ENCODE peak calls at places on chromosome 14, in nine cellular contexts. One of them, this sample, is unnamed.

GRCh38 chr14:61531741-61532505 is 163.4 kb upstream of the HIF1A start:
- DNase-seq in OCI-LY7: no peak
- DNase-seq in amniotic stem cell: no peak
- DNase-seq in NCI-H1694 treated with DMSO at 0.1 percent for 48 hours: no peak
- DNase-seq in ovary: no peak
- DNase-seq in lower lobe of right lung: no peak
- DNase-seq in naive thymus-derived CD8-positive, alpha-beta T cell: no peak
- DNase-seq in SIG-M5: no peak
- DNase-seq in stimulated activated CD4-positive, alpha-beta T cell treated with anti-CD3 and anti-CD28 coated beads, Interleukin-15, amount 100 ng/mL, for 1 hour: no peak
- DNase-seq in this sample: no peak

GRCh38 chr14:65846469-65846868 is 433.9 kb downstream of the FUT8 start:
- DNase-seq in ovary: no peak
- DNase-seq in OCI-LY7: no peak
- DNase-seq in NCI-H1694 treated with DMSO at 0.1 percent for 48 hours: peak; percentile 48
- DNase-seq in stimulated activated CD4-positive, alpha-beta T cell treated with anti-CD3 and anti-CD28 coated beads, Interleukin-15, amount 100 ng/mL, for 1 hour: no peak
- DNase-seq in amniotic stem cell: no peak
- DNase-seq in lower lobe of right lung: no peak
- DNase-seq in naive thymus-derived CD8-positive, alpha-beta T cell: peak; percentile 57
- DNase-seq in SIG-M5: no peak
- DNase-seq in this sample: no peak

GRCh38 chr14:53493895-53494294 is 340.8 kb upstream of the DDHD1 start:
- DNase-seq in lower lobe of right lung: no peak
- DNase-seq in NCI-H1694 treated with DMSO at 0.1 percent for 48 hours: no peak
- DNase-seq in naive thymus-derived CD8-positive, alpha-beta T cell: no peak
- DNase-seq in OCI-LY7: no peak
- DNase-seq in ovary: no peak
- DNase-seq in SIG-M5: no peak
- DNase-seq in amniotic stem cell: no peak
- DNase-seq in stimulated activated CD4-positive, alpha-beta T cell treated with anti-CD3 and anti-CD28 coated beads, Interleukin-15, amount 100 ng/mL, for 1 hour: no peak
- DNase-seq in this sample: no peak

GRCh38 chr14:36320210-36321003 is at the start of gene MBIP:
- DNase-seq in SIG-M5: peak; percentile 25
- DNase-seq in amniotic stem cell: peak; percentile 92
- DNase-seq in lower lobe of right lung: peak; percentile 92
- DNase-seq in ovary: peak; percentile 87
- DNase-seq in naive thymus-derived CD8-positive, alpha-beta T cell: peak; percentile 77
- DNase-seq in stimulated activated CD4-positive, alpha-beta T cell treated with anti-CD3 and anti-CD28 coated beads, Interleukin-15, amount 100 ng/mL, for 1 hour: peak; percentile 71
- DNase-seq in OCI-LY7: peak; percentile 97
- DNase-seq in NCI-H1694 treated with DMSO at 0.1 percent for 48 hours: peak; percentile 94
- DNase-seq in this sample: peak; percentile 90

GRCh38 chr14:62777510-62777909 is 267.7 kb downstream of the KCNH5 start:
- DNase-seq in stimulated activated CD4-positive, alpha-beta T cell treated with anti-CD3 and anti-CD28 coated beads, Interleukin-15, amount 100 ng/mL, for 1 hour: no peak
- DNase-seq in OCI-LY7: no peak
- DNase-seq in NCI-H1694 treated with DMSO at 0.1 percent for 48 hours: no peak
- DNase-seq in lower lobe of right lung: no peak
- DNase-seq in naive thymus-derived CD8-positive, alpha-beta T cell: no peak
- DNase-seq in amniotic stem cell: no peak
- DNase-seq in SIG-M5: no peak
- DNase-seq in ovary: no peak
- DNase-seq in this sample: no peak

GRCh38 chr14:36988989-36989388 is 183.4 kb downstream of the SLC25A21 start:
- DNase-seq in amniotic stem cell: no peak
- DNase-seq in NCI-H1694 treated with DMSO at 0.1 percent for 48 hours: no peak
- DNase-seq in ovary: no peak
- DNase-seq in stimulated activated CD4-positive, alpha-beta T cell treated with anti-CD3 and anti-CD28 coated beads, Interleukin-15, amount 100 ng/mL, for 1 hour: no peak
- DNase-seq in OCI-LY7: no peak
- DNase-seq in SIG-M5: no peak
- DNase-seq in lower lobe of right lung: no peak
- DNase-seq in naive thymus-derived CD8-positive, alpha-beta T cell: no peak
- DNase-seq in this sample: no peak

GRCh38 chr14:103629503-103630121 is 601 bp downstream of the KLC1 start:
- DNase-seq in stimulated activated CD4-positive, alpha-beta T cell treated with anti-CD3 and anti-CD28 coated beads, Interleukin-15, amount 100 ng/mL, for 1 hour: peak; percentile 30
- DNase-seq in lower lobe of right lung: peak; percentile 68
- DNase-seq in NCI-H1694 treated with DMSO at 0.1 percent for 48 hours: no peak
- DNase-seq in amniotic stem cell: no peak
- DNase-seq in OCI-LY7: peak; percentile 47
- DNase-seq in SIG-M5: no peak
- DNase-seq in ovary: peak; percentile 42
- DNase-seq in naive thymus-derived CD8-positive, alpha-beta T cell: peak; percentile 34
- DNase-seq in this sample: no peak

GRCh38 chr14:99612737-99613330 is 8.8 kb upstream of the CCDC85C start:
- DNase-seq in SIG-M5: no peak
- DNase-seq in ovary: no peak
- DNase-seq in OCI-LY7: no peak
- DNase-seq in NCI-H1694 treated with DMSO at 0.1 percent for 48 hours: peak; percentile 62
- DNase-seq in lower lobe of right lung: no peak
- DNase-seq in amniotic stem cell: no peak
- DNase-seq in naive thymus-derived CD8-positive, alpha-beta T cell: no peak
- DNase-seq in stimulated activated CD4-positive, alpha-beta T cell treated with anti-CD3 and anti-CD28 coated beads, Interleukin-15, amount 100 ng/mL, for 1 hour: no peak
- DNase-seq in this sample: no peak

GRCh38 chr14:54564071-54564798 is 2.7 kb upstream of the SAMD4A start:
- DNase-seq in OCI-LY7: peak; percentile 50
- DNase-seq in naive thymus-derived CD8-positive, alpha-beta T cell: peak; percentile 62
- DNase-seq in SIG-M5: no peak
- DNase-seq in ovary: no peak
- DNase-seq in lower lobe of right lung: no peak
- DNase-seq in stimulated activated CD4-positive, alpha-beta T cell treated with anti-CD3 and anti-CD28 coated beads, Interleukin-15, amount 100 ng/mL, for 1 hour: no peak
- DNase-seq in NCI-H1694 treated with DMSO at 0.1 percent for 48 hours: peak; percentile 56
- DNase-seq in amniotic stem cell: no peak
- DNase-seq in this sample: no peak

GRCh38 chr14:61560323-61560722 is 135.0 kb upstream of the HIF1A start:
- DNase-seq in amniotic stem cell: no peak
- DNase-seq in naive thymus-derived CD8-positive, alpha-beta T cell: no peak
- DNase-seq in lower lobe of right lung: no peak
- DNase-seq in stimulated activated CD4-positive, alpha-beta T cell treated with anti-CD3 and anti-CD28 coated beads, Interleukin-15, amount 100 ng/mL, for 1 hour: no peak
- DNase-seq in NCI-H1694 treated with DMSO at 0.1 percent for 48 hours: no peak
- DNase-seq in OCI-LY7: no peak
- DNase-seq in ovary: no peak
- DNase-seq in SIG-M5: no peak
- DNase-seq in this sample: no peak

GRCh38 chr14:90393966-90394365 is 2.9 kb upstream of the CALM1 start:
- DNase-seq in amniotic stem cell: no peak
- DNase-seq in naive thymus-derived CD8-positive, alpha-beta T cell: no peak
- DNase-seq in stimulated activated CD4-positive, alpha-beta T cell treated with anti-CD3 and anti-CD28 coated beads, Interleukin-15, amount 100 ng/mL, for 1 hour: no peak
- DNase-seq in OCI-LY7: no peak
- DNase-seq in lower lobe of right lung: no peak
- DNase-seq in SIG-M5: no peak
- DNase-seq in NCI-H1694 treated with DMSO at 0.1 percent for 48 hours: no peak
- DNase-seq in ovary: no peak
- DNase-seq in this sample: no peak

GRCh38 chr14:94394594-94395305 is 6.3 kb upstream of the SERPINA1 start:
- DNase-seq in OCI-LY7: no peak
- DNase-seq in naive thymus-derived CD8-positive, alpha-beta T cell: no peak
- DNase-seq in NCI-H1694 treated with DMSO at 0.1 percent for 48 hours: no peak
- DNase-seq in lower lobe of right lung: peak; percentile 76
- DNase-seq in stimulated activated CD4-positive, alpha-beta T cell treated with anti-CD3 and anti-CD28 coated beads, Interleukin-15, amount 100 ng/mL, for 1 hour: no peak
- DNase-seq in amniotic stem cell: no peak
- DNase-seq in ovary: no peak
- DNase-seq in SIG-M5: peak; percentile 61
- DNase-seq in this sample: no peak

GRCh38 chr14:56608682-56609081 is 29.1 kb downstream of the TMEM260 start:
- DNase-seq in SIG-M5: no peak
- DNase-seq in lower lobe of right lung: no peak
- DNase-seq in NCI-H1694 treated with DMSO at 0.1 percent for 48 hours: no peak
- DNase-seq in OCI-LY7: peak; percentile 3
- DNase-seq in stimulated activated CD4-positive, alpha-beta T cell treated with anti-CD3 and anti-CD28 coated beads, Interleukin-15, amount 100 ng/mL, for 1 hour: no peak
- DNase-seq in ovary: no peak
- DNase-seq in amniotic stem cell: no peak
- DNase-seq in naive thymus-derived CD8-positive, alpha-beta T cell: no peak
- DNase-seq in this sample: no peak

GRCh38 chr14:20969336-20969735 is 14.0 kb downstream of the RNASE2 start:
- DNase-seq in OCI-LY7: no peak
- DNase-seq in lower lobe of right lung: no peak
- DNase-seq in stimulated activated CD4-positive, alpha-beta T cell treated with anti-CD3 and anti-CD28 coated beads, Interleukin-15, amount 100 ng/mL, for 1 hour: no peak
- DNase-seq in amniotic stem cell: no peak
- DNase-seq in NCI-H1694 treated with DMSO at 0.1 percent for 48 hours: no peak
- DNase-seq in ovary: no peak
- DNase-seq in naive thymus-derived CD8-positive, alpha-beta T cell: no peak
- DNase-seq in SIG-M5: no peak
- DNase-seq in this sample: no peak

This sample was measured in T follicular helper cell.